ENCODE peak calls at places on chromosomes 6 and 20, in seven cellular contexts. One of them, this sample, is unnamed.

GRCh38 chr20:37308098-37309050 is 18.9 kb downstream of the MANBAL start:
- DNase-seq in T-helper 17 cell: no peak
- DNase-seq in AG08395: no peak
- DNase-seq in EL: no peak
- DNase-seq in D341Med: no peak
- DNase-seq in retina: no peak
- DNase-seq in stimulated activated CD4-positive, alpha-beta T cell treated with anti-CD3 and anti-CD28 coated beads, Interleukin-2, amount 100 ng/mL, for 48 hours: no peak
- DNase-seq in this sample: no peak

GRCh38 chr6:37512400-37512958 is 12.8 kb upstream of the CCDC167 start:
- DNase-seq in D341Med: no peak
- DNase-seq in stimulated activated CD4-positive, alpha-beta T cell treated with anti-CD3 and anti-CD28 coated beads, Interleukin-2, amount 100 ng/mL, for 48 hours: no peak
- DNase-seq in AG08395: no peak
- DNase-seq in retina: no peak
- DNase-seq in EL: no peak
- DNase-seq in T-helper 17 cell: no peak
- DNase-seq in this sample: no peak

GRCh38 chr6:3517350-3517749 is 60.5 kb upstream of the SLC22A23 start:
- DNase-seq in D341Med: peak; percentile 68
- DNase-seq in stimulated activated CD4-positive, alpha-beta T cell treated with anti-CD3 and anti-CD28 coated beads, Interleukin-2, amount 100 ng/mL, for 48 hours: no peak
- DNase-seq in retina: no peak
- DNase-seq in AG08395: peak; percentile 85
- DNase-seq in EL: peak; percentile 92
- DNase-seq in T-helper 17 cell: no peak
- DNase-seq in this sample: no peak

GRCh38 chr20:2004171-2004570 is 10.3 kb upstream of the PDYN start:
- DNase-seq in T-helper 17 cell: no peak
- DNase-seq in EL: no peak
- DNase-seq in D341Med: no peak
- DNase-seq in retina: no peak
- DNase-seq in AG08395: no peak
- DNase-seq in stimulated activated CD4-positive, alpha-beta T cell treated with anti-CD3 and anti-CD28 coated beads, Interleukin-2, amount 100 ng/mL, for 48 hours: no peak
- DNase-seq in this sample: no peak

GRCh38 chr6:21098744-21099143 is 494.8 kb upstream of the SOX4 start:
- DNase-seq in D341Med: no peak
- DNase-seq in T-helper 17 cell: no peak
- DNase-seq in retina: no peak
- DNase-seq in AG08395: no peak
- DNase-seq in stimulated activated CD4-positive, alpha-beta T cell treated with anti-CD3 and anti-CD28 coated beads, Interleukin-2, amount 100 ng/mL, for 48 hours: no peak
- DNase-seq in EL: no peak
- DNase-seq in this sample: no peak

GRCh38 chr6:14695579-14695978 is 550.3 kb upstream of the JARID2 start:
- DNase-seq in retina: no peak
- DNase-seq in stimulated activated CD4-positive, alpha-beta T cell treated with anti-CD3 and anti-CD28 coated beads, Interleukin-2, amount 100 ng/mL, for 48 hours: no peak
- DNase-seq in EL: no peak
- DNase-seq in D341Med: no peak
- DNase-seq in AG08395: no peak
- DNase-seq in T-helper 17 cell: no peak
- DNase-seq in this sample: peak; percentile 94

GRCh38 chr6:35318200-35318844 is 20.7 kb downstream of the DEF6 start:
- DNase-seq in AG08395: peak; percentile 93
- DNase-seq in D341Med: peak; percentile 99
- DNase-seq in EL: peak; percentile 87
- DNase-seq in T-helper 17 cell: no peak
- DNase-seq in stimulated activated CD4-positive, alpha-beta T cell treated with anti-CD3 and anti-CD28 coated beads, Interleukin-2, amount 100 ng/mL, for 48 hours: no peak
- DNase-seq in retina: peak; percentile 95
- DNase-seq in this sample: peak; percentile 91

GRCh38 chr6:112833546-112834215 is 486.6 kb downstream of the RFPL4B start:
- DNase-seq in T-helper 17 cell: no peak
- DNase-seq in AG08395: no peak
- DNase-seq in D341Med: no peak
- DNase-seq in EL: peak; percentile 1
- DNase-seq in retina: no peak
- DNase-seq in stimulated activated CD4-positive, alpha-beta T cell treated with anti-CD3 and anti-CD28 coated beads, Interleukin-2, amount 100 ng/mL, for 48 hours: no peak
- DNase-seq in this sample: no peak

GRCh38 chr6:169725270-169726048 is 1.2 kb upstream of the PHF10 start:
- DNase-seq in T-helper 17 cell: no peak
- DNase-seq in stimulated activated CD4-positive, alpha-beta T cell treated with anti-CD3 and anti-CD28 coated beads, Interleukin-2, amount 100 ng/mL, for 48 hours: peak; percentile 13
- DNase-seq in D341Med: peak; percentile 43
- DNase-seq in AG08395: peak; percentile 61
- DNase-seq in EL: peak; percentile 83
- DNase-seq in retina: no peak
- DNase-seq in this sample: peak; percentile 68

GRCh38 chr6:104306206-104306605 is 553.5 kb downstream of the HACE1 start:
- DNase-seq in EL: no peak
- DNase-seq in T-helper 17 cell: no peak
- DNase-seq in AG08395: no peak
- DNase-seq in stimulated activated CD4-positive, alpha-beta T cell treated with anti-CD3 and anti-CD28 coated beads, Interleukin-2, amount 100 ng/mL, for 48 hours: no peak
- DNase-seq in D341Med: no peak
- DNase-seq in retina: no peak
- DNase-seq in this sample: no peak

GRCh38 chr6:142333431-142333830 is 31.6 kb downstream of the ADGRG6 start:
- DNase-seq in retina: no peak
- DNase-seq in stimulated activated CD4-positive, alpha-beta T cell treated with anti-CD3 and anti-CD28 coated beads, Interleukin-2, amount 100 ng/mL, for 48 hours: no peak
- DNase-seq in AG08395: no peak
- DNase-seq in EL: no peak
- DNase-seq in T-helper 17 cell: no peak
- DNase-seq in D341Med: no peak
- DNase-seq in this sample: no peak

GRCh38 chr6:67663105-67663895 is 971.8 kb upstream of the ADGRB3 start:
- DNase-seq in EL: no peak
- DNase-seq in D341Med: no peak
- DNase-seq in stimulated activated CD4-positive, alpha-beta T cell treated with anti-CD3 and anti-CD28 coated beads, Interleukin-2, amount 100 ng/mL, for 48 hours: no peak
- DNase-seq in T-helper 17 cell: no peak
- DNase-seq in AG08395: no peak
- DNase-seq in retina: no peak
- DNase-seq in this sample: no peak

GRCh38 chr6:105676837-105677236 is 274.0 kb upstream of the PREP start:
- DNase-seq in EL: no peak
- DNase-seq in T-helper 17 cell: no peak
- DNase-seq in D341Med: no peak
- DNase-seq in AG08395: no peak
- DNase-seq in retina: no peak
- DNase-seq in stimulated activated CD4-positive, alpha-beta T cell treated with anti-CD3 and anti-CD28 coated beads, Interleukin-2, amount 100 ng/mL, for 48 hours: no peak
- DNase-seq in this sample: no peak

GRCh38 chr20:42350521-42350920 is 732.3 kb upstream of the CHD6 start:
- DNase-seq in AG08395: no peak
- DNase-seq in retina: no peak
- DNase-seq in T-helper 17 cell: no peak
- DNase-seq in D341Med: no peak
- DNase-seq in stimulated activated CD4-positive, alpha-beta T cell treated with anti-CD3 and anti-CD28 coated beads, Interleukin-2, amount 100 ng/mL, for 48 hours: no peak
- DNase-seq in EL: no peak
- DNase-seq in this sample: no peak

GRCh38 chr6:39882567-39882953 is 51.7 kb downstream of the MOCS1 start:
- DNase-seq in AG08395: peak; percentile 74
- DNase-seq in EL: peak; percentile 98
- DNase-seq in stimulated activated CD4-positive, alpha-beta T cell treated with anti-CD3 and anti-CD28 coated beads, Interleukin-2, amount 100 ng/mL, for 48 hours: no peak
- DNase-seq in T-helper 17 cell: no peak
- DNase-seq in D341Med: no peak
- DNase-seq in retina: no peak
- DNase-seq in this sample: no peak

GRCh38 chr6:33172307-33173227 is 19.7 kb downstream of the COL11A2 start:
- DNase-seq in T-helper 17 cell: no peak
- DNase-seq in retina: no peak
- DNase-seq in D341Med: peak; percentile 67
- DNase-seq in EL: peak; percentile 63
- DNase-seq in stimulated activated CD4-positive, alpha-beta T cell treated with anti-CD3 and anti-CD28 coated beads, Interleukin-2, amount 100 ng/mL, for 48 hours: no peak
- DNase-seq in AG08395: peak; percentile 76
- DNase-seq in this sample: no peak

This sample was measured in SK-N-DZ.